ENCODE peak calls at places on chromosome 16, in seven cellular contexts. Z is T-helper 2 cell; T is iris pigment epithelial cell; K is stimulated activated CD4-positive, alpha-beta T cell treated with anti-CD3 and anti-CD28 coated beads, Interleukin-15, amount 100 ng/mL, for 1 hour; S is activated T-helper 1 cell treated with Interleukin-2 at 50 U/mL for 16 hours; L is psoas muscle; D is activated CD8-positive, alpha-beta memory T cell treated with anti-CD3 and anti-CD28 coated beads for 1 hour. U is an unnamed sample.
A peak's percentile ranks its signal among the peaks of the same experiment; 100 is the strongest.

GRCh38 chr16:59067207-59067606 is 333.1 kb upstream of the GOT2 start:
- DNase-seq in K (no peak), D (no peak), L (no peak), S (no peak), Z (no peak), T (peak; percentile 12), U (no peak)

GRCh38 chr16:79334127-79334526 is 266.4 kb downstream of the MAF start:
- DNase-seq in D (peak; percentile 17), K (peak; percentile 16), T (no peak), L (no peak), S (no peak), Z (peak; percentile 20), U (no peak)

GRCh38 chr16:2895813-2896212 is 12.8 kb downstream of the FLYWCH2 start:
- DNase-seq in T (peak; percentile 69), L (no peak), S (no peak), Z (no peak), D (no peak), K (no peak), U (no peak)

GRCh38 chr16:24010440-24011089 is 174.8 kb downstream of the PRKCB start:
- DNase-seq in T (peak; percentile 65), K (peak; percentile 61), L (peak; percentile 41), S (peak; percentile 55), Z (peak; percentile 77), D (peak; percentile 66), U (peak; percentile 74)

GRCh38 chr16:89373355-89374110 is 116.8 kb downstream of the ANKRD11 start:
- DNase-seq in D (no peak), Z (no peak), L (peak; percentile 51), K (no peak), S (no peak), T (peak; percentile 97), U (no peak)

GRCh38 chr16:1812732-1813163 is 13.9 kb downstream of the HAGH start:
- DNase-seq in K (peak; percentile 28), D (no peak), L (no peak), S (peak; percentile 24), T (peak; percentile 63), Z (peak; percentile 56), U (peak; percentile 78)

GRCh38 chr16:12120331-12120981 is 143.9 kb downstream of the SNX29 start:
- DNase-seq in S (no peak), Z (no peak), D (no peak), T (peak; percentile 23), L (no peak), K (no peak), U (no peak)

GRCh38 chr16:3158014-3158497 is 23.2 kb downstream of the ZNF213 start:
- DNase-seq in T (no peak), Z (no peak), L (no peak), D (no peak), K (no peak), S (no peak), U (peak; percentile 36)

GRCh38 chr16:50457979-50458461 is 89.2 kb upstream of the BRD7 start:
- DNase-seq in S (no peak), Z (no peak), K (no peak), L (no peak), D (no peak), T (no peak), U (no peak)

GRCh38 chr16:630815-631405 is at the start of gene WFIKKN1:
- DNase-seq in Z (no peak), T (no peak), K (no peak), D (no peak), S (no peak), L (peak; percentile 46), U (peak; percentile 52)

GRCh38 chr16:83356266-83356665 is 451.5 kb upstream of the HSBP1 start:
- DNase-seq in Z (peak; percentile 52), K (no peak), S (no peak), L (no peak), T (peak; percentile 79), D (no peak), U (no peak)